ENCODE peak calls at places on chromosomes 12 and 14, in seven cellular contexts. One of them, this sample, is unnamed.
A peak's percentile ranks its signal among the peaks of the same experiment; 100 is the strongest.

GRCh38 chr12:96985515-96986362 is 78.7 kb downstream of the NEDD1 start:
- DNase-seq in EH: peak; percentile 22
- DNase-seq in H7: peak; percentile 88
- DNase-seq in AG08396: peak; percentile 53
- DNase-seq in tibial artery: no peak
- DNase-seq in stimulated activated CD4-positive, alpha-beta T cell treated with anti-CD3 and anti-CD28 coated beads, Interleukin-4, amount 100 ng/mL, for 24 hours: peak; percentile 27
- DNase-seq in activated naive CD4-positive, alpha-beta T cell treated with anti-CD3 and anti-CD28 coated beads, Interleukin-2, amount 10 ng/mL, durations not matched to agents 7 days and 5 days: peak; percentile 44
- DNase-seq in this sample: peak; percentile 15

GRCh38 chr14:51139221-51139681 is 44.3 kb upstream of the TRIM9 start:
- DNase-seq in AG08396: no peak
- DNase-seq in stimulated activated CD4-positive, alpha-beta T cell treated with anti-CD3 and anti-CD28 coated beads, Interleukin-4, amount 100 ng/mL, for 24 hours: no peak
- DNase-seq in tibial artery: no peak
- DNase-seq in activated naive CD4-positive, alpha-beta T cell treated with anti-CD3 and anti-CD28 coated beads, Interleukin-2, amount 10 ng/mL, durations not matched to agents 7 days and 5 days: no peak
- DNase-seq in H7: no peak
- DNase-seq in EH: no peak
- DNase-seq in this sample: no peak

GRCh38 chr12:107134558-107134957 is 41.2 kb upstream of the CRY1 start:
- DNase-seq in H7: peak; percentile 63
- DNase-seq in activated naive CD4-positive, alpha-beta T cell treated with anti-CD3 and anti-CD28 coated beads, Interleukin-2, amount 10 ng/mL, durations not matched to agents 7 days and 5 days: peak; percentile 54
- DNase-seq in EH: no peak
- DNase-seq in tibial artery: no peak
- DNase-seq in AG08396: no peak
- DNase-seq in stimulated activated CD4-positive, alpha-beta T cell treated with anti-CD3 and anti-CD28 coated beads, Interleukin-4, amount 100 ng/mL, for 24 hours: peak; percentile 46
- DNase-seq in this sample: peak; percentile 10

GRCh38 chr12:132524405-132524804 is 34.5 kb downstream of the FBRSL1 start:
- DNase-seq in tibial artery: no peak
- DNase-seq in stimulated activated CD4-positive, alpha-beta T cell treated with anti-CD3 and anti-CD28 coated beads, Interleukin-4, amount 100 ng/mL, for 24 hours: no peak
- DNase-seq in H7: peak; percentile 65
- DNase-seq in activated naive CD4-positive, alpha-beta T cell treated with anti-CD3 and anti-CD28 coated beads, Interleukin-2, amount 10 ng/mL, durations not matched to agents 7 days and 5 days: no peak
- DNase-seq in AG08396: peak; percentile 45
- DNase-seq in EH: peak; percentile 41
- DNase-seq in this sample: no peak

GRCh38 chr14:36997843-36998242 is 174.6 kb downstream of the SLC25A21 start:
- DNase-seq in stimulated activated CD4-positive, alpha-beta T cell treated with anti-CD3 and anti-CD28 coated beads, Interleukin-4, amount 100 ng/mL, for 24 hours: no peak
- DNase-seq in H7: no peak
- DNase-seq in EH: peak; percentile 35
- DNase-seq in AG08396: no peak
- DNase-seq in tibial artery: no peak
- DNase-seq in activated naive CD4-positive, alpha-beta T cell treated with anti-CD3 and anti-CD28 coated beads, Interleukin-2, amount 10 ng/mL, durations not matched to agents 7 days and 5 days: no peak
- DNase-seq in this sample: no peak

GRCh38 chr12:116164263-116164817 is 113.2 kb downstream of the MED13L start:
- DNase-seq in stimulated activated CD4-positive, alpha-beta T cell treated with anti-CD3 and anti-CD28 coated beads, Interleukin-4, amount 100 ng/mL, for 24 hours: no peak
- DNase-seq in H7: no peak
- DNase-seq in tibial artery: no peak
- DNase-seq in AG08396: no peak
- DNase-seq in activated naive CD4-positive, alpha-beta T cell treated with anti-CD3 and anti-CD28 coated beads, Interleukin-2, amount 10 ng/mL, durations not matched to agents 7 days and 5 days: no peak
- DNase-seq in EH: peak; percentile 44
- DNase-seq in this sample: no peak

GRCh38 chr12:91746976-91747375 is 398.7 kb downstream of the BTG1 start:
- DNase-seq in H7: no peak
- DNase-seq in AG08396: no peak
- DNase-seq in tibial artery: no peak
- DNase-seq in stimulated activated CD4-positive, alpha-beta T cell treated with anti-CD3 and anti-CD28 coated beads, Interleukin-4, amount 100 ng/mL, for 24 hours: no peak
- DNase-seq in EH: no peak
- DNase-seq in activated naive CD4-positive, alpha-beta T cell treated with anti-CD3 and anti-CD28 coated beads, Interleukin-2, amount 10 ng/mL, durations not matched to agents 7 days and 5 days: no peak
- DNase-seq in this sample: no peak

GRCh38 chr14:30882431-30882830 is 8.1 kb downstream of the COCH start:
- DNase-seq in activated naive CD4-positive, alpha-beta T cell treated with anti-CD3 and anti-CD28 coated beads, Interleukin-2, amount 10 ng/mL, durations not matched to agents 7 days and 5 days: no peak
- DNase-seq in AG08396: no peak
- DNase-seq in H7: no peak
- DNase-seq in EH: no peak
- DNase-seq in tibial artery: no peak
- DNase-seq in stimulated activated CD4-positive, alpha-beta T cell treated with anti-CD3 and anti-CD28 coated beads, Interleukin-4, amount 100 ng/mL, for 24 hours: no peak
- DNase-seq in this sample: no peak

GRCh38 chr12:52351196-52352059 is 15.9 kb downstream of the KRT85 start:
- DNase-seq in stimulated activated CD4-positive, alpha-beta T cell treated with anti-CD3 and anti-CD28 coated beads, Interleukin-4, amount 100 ng/mL, for 24 hours: peak; percentile 27
- DNase-seq in EH: no peak
- DNase-seq in tibial artery: peak; percentile 80
- DNase-seq in activated naive CD4-positive, alpha-beta T cell treated with anti-CD3 and anti-CD28 coated beads, Interleukin-2, amount 10 ng/mL, durations not matched to agents 7 days and 5 days: peak; percentile 60
- DNase-seq in AG08396: no peak
- DNase-seq in H7: no peak
- DNase-seq in this sample: peak; percentile 24

GRCh38 chr14:24298892-24299254 is 707 bp downstream of the DHRS1 start:
- DNase-seq in tibial artery: no peak
- DNase-seq in EH: peak; percentile 86
- DNase-seq in H7: no peak
- DNase-seq in stimulated activated CD4-positive, alpha-beta T cell treated with anti-CD3 and anti-CD28 coated beads, Interleukin-4, amount 100 ng/mL, for 24 hours: no peak
- DNase-seq in activated naive CD4-positive, alpha-beta T cell treated with anti-CD3 and anti-CD28 coated beads, Interleukin-2, amount 10 ng/mL, durations not matched to agents 7 days and 5 days: no peak
- DNase-seq in AG08396: peak; percentile 87
- DNase-seq in this sample: no peak

GRCh38 chr12:23767834-23768233 is 181.6 kb downstream of the SOX5 start:
- DNase-seq in activated naive CD4-positive, alpha-beta T cell treated with anti-CD3 and anti-CD28 coated beads, Interleukin-2, amount 10 ng/mL, durations not matched to agents 7 days and 5 days: no peak
- DNase-seq in AG08396: no peak
- DNase-seq in tibial artery: no peak
- DNase-seq in EH: no peak
- DNase-seq in stimulated activated CD4-positive, alpha-beta T cell treated with anti-CD3 and anti-CD28 coated beads, Interleukin-4, amount 100 ng/mL, for 24 hours: no peak
- DNase-seq in H7: no peak
- DNase-seq in this sample: no peak

GRCh38 chr12:10136637-10137205 is 6.7 kb upstream of the CLEC7A start:
- DNase-seq in tibial artery: no peak
- DNase-seq in stimulated activated CD4-positive, alpha-beta T cell treated with anti-CD3 and anti-CD28 coated beads, Interleukin-4, amount 100 ng/mL, for 24 hours: no peak
- DNase-seq in EH: peak; percentile 35
- DNase-seq in activated naive CD4-positive, alpha-beta T cell treated with anti-CD3 and anti-CD28 coated beads, Interleukin-2, amount 10 ng/mL, durations not matched to agents 7 days and 5 days: no peak
- DNase-seq in H7: no peak
- DNase-seq in AG08396: no peak
- DNase-seq in this sample: no peak

GRCh38 chr12:105399428-105400081 is 69.1 kb downstream of the C12orf75 start:
- DNase-seq in AG08396: no peak
- DNase-seq in H7: no peak
- DNase-seq in tibial artery: no peak
- DNase-seq in EH: no peak
- DNase-seq in stimulated activated CD4-positive, alpha-beta T cell treated with anti-CD3 and anti-CD28 coated beads, Interleukin-4, amount 100 ng/mL, for 24 hours: no peak
- DNase-seq in activated naive CD4-positive, alpha-beta T cell treated with anti-CD3 and anti-CD28 coated beads, Interleukin-2, amount 10 ng/mL, durations not matched to agents 7 days and 5 days: no peak
- DNase-seq in this sample: no peak

GRCh38 chr14:104882325-104882973 is 17.4 kb downstream of the CEP170B start:
- DNase-seq in EH: peak; percentile 15
- DNase-seq in AG08396: no peak
- DNase-seq in stimulated activated CD4-positive, alpha-beta T cell treated with anti-CD3 and anti-CD28 coated beads, Interleukin-4, amount 100 ng/mL, for 24 hours: no peak
- DNase-seq in H7: peak; percentile 93
- DNase-seq in activated naive CD4-positive, alpha-beta T cell treated with anti-CD3 and anti-CD28 coated beads, Interleukin-2, amount 10 ng/mL, durations not matched to agents 7 days and 5 days: peak; percentile 51
- DNase-seq in tibial artery: no peak
- DNase-seq in this sample: no peak

GRCh38 chr12:101829639-101830390 is 944 bp downstream of the GNPTAB start:
- DNase-seq in activated naive CD4-positive, alpha-beta T cell treated with anti-CD3 and anti-CD28 coated beads, Interleukin-2, amount 10 ng/mL, durations not matched to agents 7 days and 5 days: no peak
- DNase-seq in H7: no peak
- DNase-seq in EH: peak; percentile 24
- DNase-seq in stimulated activated CD4-positive, alpha-beta T cell treated with anti-CD3 and anti-CD28 coated beads, Interleukin-4, amount 100 ng/mL, for 24 hours: no peak
- DNase-seq in AG08396: no peak
- DNase-seq in tibial artery: no peak
- DNase-seq in this sample: no peak

GRCh38 chr14:78933948-78934524 is 763.9 kb downstream of the NRXN3 start:
- DNase-seq in stimulated activated CD4-positive, alpha-beta T cell treated with anti-CD3 and anti-CD28 coated beads, Interleukin-4, amount 100 ng/mL, for 24 hours: no peak
- DNase-seq in H7: peak; percentile 29
- DNase-seq in tibial artery: no peak
- DNase-seq in AG08396: peak; percentile 33
- DNase-seq in EH: peak; percentile 56
- DNase-seq in activated naive CD4-positive, alpha-beta T cell treated with anti-CD3 and anti-CD28 coated beads, Interleukin-2, amount 10 ng/mL, durations not matched to agents 7 days and 5 days: no peak
- DNase-seq in this sample: no peak

GRCh38 chr12:89278169-89278568 is 74.1 kb downstream of the DUSP6 start:
- DNase-seq in EH: no peak
- DNase-seq in activated naive CD4-positive, alpha-beta T cell treated with anti-CD3 and anti-CD28 coated beads, Interleukin-2, amount 10 ng/mL, durations not matched to agents 7 days and 5 days: no peak
- DNase-seq in tibial artery: no peak
- DNase-seq in H7: peak; percentile 18
- DNase-seq in stimulated activated CD4-positive, alpha-beta T cell treated with anti-CD3 and anti-CD28 coated beads, Interleukin-4, amount 100 ng/mL, for 24 hours: no peak
- DNase-seq in AG08396: no peak
- DNase-seq in this sample: no peak

GRCh38 chr12:82708507-82708906 is 21.8 kb downstream of the TMTC2 start:
- DNase-seq in EH: no peak
- DNase-seq in activated naive CD4-positive, alpha-beta T cell treated with anti-CD3 and anti-CD28 coated beads, Interleukin-2, amount 10 ng/mL, durations not matched to agents 7 days and 5 days: no peak
- DNase-seq in H7: peak; percentile 51
- DNase-seq in stimulated activated CD4-positive, alpha-beta T cell treated with anti-CD3 and anti-CD28 coated beads, Interleukin-4, amount 100 ng/mL, for 24 hours: no peak
- DNase-seq in AG08396: no peak
- DNase-seq in tibial artery: no peak
- DNase-seq in this sample: no peak

GRCh38 chr12:65126482-65126881 is 5.4 kb upstream of the WIF1 start:
- DNase-seq in stimulated activated CD4-positive, alpha-beta T cell treated with anti-CD3 and anti-CD28 coated beads, Interleukin-4, amount 100 ng/mL, for 24 hours: no peak
- DNase-seq in tibial artery: no peak
- DNase-seq in activated naive CD4-positive, alpha-beta T cell treated with anti-CD3 and anti-CD28 coated beads, Interleukin-2, amount 10 ng/mL, durations not matched to agents 7 days and 5 days: no peak
- DNase-seq in AG08396: no peak
- DNase-seq in H7: no peak
- DNase-seq in EH: no peak
- DNase-seq in this sample: no peak

GRCh38 chr12:1875608-1876007 is 42.8 kb downstream of the CACNA2D4 start:
- DNase-seq in stimulated activated CD4-positive, alpha-beta T cell treated with anti-CD3 and anti-CD28 coated beads, Interleukin-4, amount 100 ng/mL, for 24 hours: no peak
- DNase-seq in H7: no peak
- DNase-seq in tibial artery: no peak
- DNase-seq in EH: no peak
- DNase-seq in activated naive CD4-positive, alpha-beta T cell treated with anti-CD3 and anti-CD28 coated beads, Interleukin-2, amount 10 ng/mL, durations not matched to agents 7 days and 5 days: no peak
- DNase-seq in AG08396: no peak
- DNase-seq in this sample: no peak

This sample was measured in T follicular helper cell.